ENCODE peak calls at places on chromosomes 12 and 14, in six cellular contexts. K, C, B, O, W and A are unnamed samples.
A peak's percentile ranks its signal among the peaks of the same experiment; 100 is the strongest.

GRCh38 chr14:85811340-85811739 is 281.4 kb downstream of the FLRT2 start:
- DNase-seq in K (no peak), C (no peak), B (no peak), O (no peak), W (no peak), A (no peak)

GRCh38 chr12:111430418-111431353 is 25.0 kb downstream of the SH2B3 start:
- DNase-seq in K (no peak), C (no peak), B (no peak), O (no peak), W (no peak), A (peak; percentile 71)

GRCh38 chr14:23078692-23079116 is 16.2 kb downstream of the ACIN1 start:
- DNase-seq in K (peak; percentile 40), C (peak; percentile 82), B (no peak), O (peak; percentile 88), W (no peak), A (no peak)

GRCh38 chr12:80218925-80219714 is 119.8 kb downstream of the OTOGL start:
- DNase-seq in K (no peak), C (no peak), B (no peak), O (no peak), W (no peak), A (no peak)

GRCh38 chr14:100159865-100160533 is 554 bp upstream of the DEGS2 start:
- DNase-seq in K (no peak), C (no peak), B (no peak), O (no peak), W (peak; percentile 63), A (peak; percentile 93)

GRCh38 chr12:6582196-6582595 is 14.1 kb upstream of the NOP2 start:
- DNase-seq in K (no peak), C (no peak), B (no peak), O (no peak), W (no peak), A (peak; percentile 68)

GRCh38 chr14:89702151-89702936 is 252.2 kb downstream of the EFCAB11 start:
- DNase-seq in K (peak; percentile 24), C (no peak), B (no peak), O (peak; percentile 47), W (no peak), A (no peak)

GRCh38 chr12:20549115-20549719 is 145.9 kb upstream of the SLCO1C1 start:
- DNase-seq in K (no peak), C (no peak), B (no peak), O (no peak), W (no peak), A (peak; percentile 67)

GRCh38 chr12:67920432-67920831 is 68.8 kb upstream of the IFNG-AS1 start:
- DNase-seq in K (no peak), C (no peak), B (no peak), O (no peak), W (no peak), A (no peak)

GRCh38 chr14:80291099-80291498 is 79.8 kb upstream of the DIO2 start:
- DNase-seq in K (no peak), C (no peak), B (no peak), O (no peak), W (no peak), A (no peak)

GRCh38 chr12:42696424-42697149 is 107.0 kb upstream of the PRICKLE1 start:
- DNase-seq in K (peak; percentile 53), C (peak; percentile 90), B (no peak), O (peak; percentile 66), W (no peak), A (no peak)

GRCh38 chr14:103022669-103023044 is 34.7 kb downstream of the CDC42BPB start:
- DNase-seq in K (no peak), C (peak; percentile 9), B (no peak), O (no peak), W (no peak), A (peak; percentile 53)

GRCh38 chr12:4664111-4664510 is 15.2 kb downstream of the NDUFA9 start:
- DNase-seq in K (no peak), C (no peak), B (no peak), O (no peak), W (no peak), A (no peak)

GRCh38 chr14:60642270-60642789 is 6.9 kb downstream of the SIX1 start:
- DNase-seq in K (peak; percentile 36), C (no peak), B (no peak), O (no peak), W (peak; percentile 80), A (peak; percentile 88)

GRCh38 chr14:23929822-23930294 is 23.7 kb upstream of the DHRS4 start:
- DNase-seq in K (peak; percentile 91), C (peak; percentile 89), B (peak; percentile 91), O (peak; percentile 80), W (peak; percentile 83), A (peak; percentile 84)

GRCh38 chr12:71440393-71441349 is 1.1 kb downstream of the LGR5 start:
- DNase-seq in K (peak; percentile 39), C (no peak), B (no peak), O (peak; percentile 25), W (peak; percentile 39), A (peak; percentile 46)

GRCh38 chr12:1093166-1093751 is 102.2 kb downstream of the ERC1 start:
- DNase-seq in K (peak; percentile 16), C (no peak), B (no peak), O (no peak), W (no peak), A (peak; percentile 26)

GRCh38 chr12:106894774-106895173 is 60.9 kb upstream of the TMEM263 start:
- DNase-seq in K (no peak), C (no peak), B (no peak), O (no peak), W (no peak), A (no peak)

GRCh38 chr12:88650715-88651114 is 70.4 kb upstream of the KITLG start:
- DNase-seq in K (no peak), C (no peak), B (no peak), O (no peak), W (no peak), A (no peak)

GRCh38 chr14:67268456-67269115 is 27.4 kb downstream of the PALS1 start:
- DNase-seq in K (no peak), C (no peak), B (no peak), O (no peak), W (peak; percentile 93), A (peak; percentile 23)

GRCh38 chr12:12534134-12534866 is 28.4 kb downstream of the DUSP16 start:
- DNase-seq in K (peak; percentile 32), C (no peak), B (no peak), O (no peak), W (no peak), A (no peak)

GRCh38 chr12:46450279-46450748 is 77.7 kb upstream of the SLC38A2 start:
- DNase-seq in K (peak; percentile 99), C (peak; percentile 78), B (no peak), O (peak; percentile 86), W (no peak), A (no peak)

GRCh38 chr12:116266631-116267349 is 10.7 kb downstream of the MED13L start:
- DNase-seq in K (no peak), C (no peak), B (no peak), O (no peak), W (no peak), A (no peak)